ENCODE peak calls at places on chromosomes 6 and 20, in four cellular contexts. T, U, I and Y are unnamed samples.

GRCh38 chr6:28585335-28585734 is 59.7 kb downstream of the GPX5 start:
- DNase-seq in U (peak), I (no peak), T (no peak), Y (no peak)

GRCh38 chr20:57205625-57206219 is 60.7 kb downstream of the BMP7 start:
- DNase-seq in U (peak), T (no peak), I (no peak), Y (no peak)

GRCh38 chr6:12232339-12232738 is 57.8 kb upstream of the EDN1 start:
- DNase-seq in U (peak), T (no peak), I (no peak), Y (no peak)

GRCh38 chr6:124881898-124882579 is 80.2 kb upstream of the RNF217 start:
- DNase-seq in I (peak), U (no peak), T (no peak), Y (no peak)

GRCh38 chr6:156031516-156031915 is 575.9 kb upstream of the NOX3 start:
- DNase-seq in U (no peak), T (no peak), I (no peak), Y (no peak)

GRCh38 chr20:22921595-22922421 is 113.3 kb upstream of the SSTR4 start:
- DNase-seq in I (no peak), T (no peak), U (peak), Y (no peak)

GRCh38 chr20:54291339-54292060 is 83.6 kb downstream of the PFDN4 start:
- DNase-seq in I (no peak), U (no peak), T (no peak), Y (no peak)

GRCh38 chr6:28720357-28721231 is 194.9 kb downstream of the GPX5 start:
- DNase-seq in I (no peak), T (no peak), U (no peak), Y (no peak)

GRCh38 chr6:137173501-137173900 is at the start of gene IL22RA2:
- DNase-seq in U (no peak), I (no peak), T (no peak), Y (no peak)

GRCh38 chr6:125197795-125198269 is 44.3 kb downstream of the TPD52L1 start:
- DNase-seq in U (peak), T (no peak), I (no peak), Y (peak)

GRCh38 chr6:14925025-14925595 is 320.8 kb upstream of the JARID2 start:
- DNase-seq in U (no peak), I (no peak), T (no peak), Y (no peak)

GRCh38 chr20:10739134-10739533 is 65.3 kb upstream of the JAG1 start:
- DNase-seq in T (no peak), U (no peak), I (no peak), Y (no peak)

GRCh38 chr6:52808660-52809059 is 5.0 kb upstream of the GSTA1 start:
- DNase-seq in I (no peak), T (no peak), U (no peak), Y (no peak)

GRCh38 chr20:20548527-20549266 is 163.7 kb downstream of the RALGAPA2 start:
- DNase-seq in T (no peak), I (no peak), U (no peak), Y (no peak)

GRCh38 chr6:72246926-72247325 is 360.6 kb downstream of the RIMS1 start:
- DNase-seq in T (no peak), U (no peak), I (no peak), Y (no peak)

GRCh38 chr6:78844899-78845298 is 22.5 kb upstream of the IRAK1BP1 start:
- DNase-seq in I (no peak), T (no peak), U (no peak), Y (no peak)

GRCh38 chr20:16732506-16733152 is 2.8 kb downstream of the SNRPB2 start:
- DNase-seq in T (no peak), U (no peak), I (no peak), Y (no peak)

GRCh38 chr20:35263609-35264223 is 14.2 kb downstream of the MMP24OS start:
- DNase-seq in I (no peak), U (peak), T (no peak), Y (no peak)

GRCh38 chr20:34891166-34892062 is 15.0 kb downstream of the ACSS2 start:
- DNase-seq in U (peak), T (no peak), I (no peak), Y (no peak)

GRCh38 chr20:32580970-32581838 is 3.9 kb downstream of the NOL4L start:
- DNase-seq in U (peak), T (peak), I (peak), Y (no peak)

GRCh38 chr20:25247666-25248500 is at the start of gene PYGB:
- DNase-seq in T (peak), I (peak), U (peak), Y (peak)

GRCh38 chr6:3841711-3842565 is 7.2 kb upstream of the FAM50B start:
- DNase-seq in U (no peak), T (no peak), I (no peak), Y (no peak)

GRCh38 chr20:22740829-22741228 is 156.5 kb upstream of the FOXA2 start:
- DNase-seq in I (no peak), U (no peak), T (no peak), Y (no peak)

GRCh38 chr20:56447227-56447626 is 21.2 kb upstream of the RTF2 start:
- DNase-seq in I (no peak), T (no peak), U (no peak), Y (no peak)

GRCh38 chr20:12458241-12458640 is 540.5 kb downstream of the BTBD3 start:
- DNase-seq in I (no peak), U (no peak), T (no peak), Y (no peak)

GRCh38 chr20:14406495-14406894 is 69.1 kb upstream of the FLRT3 start:
- DNase-seq in I (no peak), U (peak), T (no peak), Y (no peak)